ENCODE peak calls at places on chromosomes 6 and 20, in four cellular contexts. S, D, B and L are unnamed samples.

GRCh38 chr6:26125015-26125690 is 37.9 kb downstream of the HFE start:
- DNase-seq in S (no peak), B (no peak), D (peak; percentile 47), L (peak; percentile 51)

GRCh38 chr6:97322226-97322625 is 39.2 kb upstream of the MMS22L start:
- DNase-seq in D (no peak), S (no peak), B (no peak), L (no peak)

GRCh38 chr6:89655122-89655521 is 16.6 kb upstream of the LYRM2 start:
- DNase-seq in D (no peak), B (no peak), S (no peak), L (no peak)

GRCh38 chr6:116764961-116765841 is at the start of gene FAM162B:
- DNase-seq in S (no peak), D (peak; percentile 3), B (no peak), L (peak; percentile 16)

GRCh38 chr20:53639647-53640440 is 46.2 kb upstream of the ZNF217 start:
- DNase-seq in D (no peak), B (no peak), S (no peak), L (no peak)

GRCh38 chr6:106608080-106608668 is 21.1 kb downstream of the RTN4IP1 start:
- DNase-seq in B (no peak), D (peak; percentile 64), S (no peak), L (peak; percentile 19)

GRCh38 chr20:25055711-25056492 is 2.0 kb downstream of the ACSS1 start:
- DNase-seq in D (peak; percentile 58), B (peak; percentile 3), S (no peak), L (no peak)

GRCh38 chr20:50385733-50386640 is 124.2 kb upstream of the PTPN1 start:
- DNase-seq in S (no peak), B (no peak), D (peak; percentile 40), L (no peak)

GRCh38 chr20:1086273-1087213 is 31.9 kb upstream of the PSMF1 start:
- DNase-seq in D (no peak), S (no peak), B (no peak), L (no peak)

GRCh38 chr6:32255212-32256153 is 31.6 kb upstream of the NOTCH4 start:
- DNase-seq in B (peak; percentile 60), S (no peak), D (peak; percentile 60), L (peak; percentile 61)

GRCh38 chr6:44453146-44453545 is 65.6 kb downstream of the CDC5L start:
- DNase-seq in D (no peak), S (no peak), B (no peak), L (no peak)

GRCh38 chr20:35606127-35606526 is 9.5 kb upstream of the SPAG4 start:
- DNase-seq in B (no peak), D (no peak), S (no peak), L (no peak)

GRCh38 chr6:139112146-139112545 is 22.7 kb upstream of the HECA start:
- DNase-seq in B (no peak), D (no peak), S (no peak), L (no peak)

GRCh38 chr6:131628726-131629125 is 684 bp upstream of the MED23 start:
- DNase-seq in S (no peak), D (no peak), B (no peak), L (no peak)

GRCh38 chr20:38143646-38144554 is 21.2 kb downstream of the TGM2 start:
- DNase-seq in S (peak; percentile 22), B (no peak), D (peak; percentile 74), L (peak; percentile 80)

GRCh38 chr20:46811328-46812084 is 83.1 kb upstream of the EYA2 start:
- DNase-seq in B (peak; percentile 11), D (no peak), S (peak; percentile 58), L (no peak)

GRCh38 chr20:3045042-3045815 is 623 bp upstream of the MRPS26 start:
- DNase-seq in S (peak; percentile 77), B (peak; percentile 66), D (peak; percentile 81), L (peak; percentile 94)

GRCh38 chr20:38872036-38872435 is 54.2 kb upstream of the FAM83D start:
- DNase-seq in B (no peak), D (no peak), S (no peak), L (no peak)

GRCh38 chr6:148682990-148683389 is 63.8 kb upstream of the UST start:
- DNase-seq in S (no peak), D (peak; percentile 44), B (no peak), L (no peak)

GRCh38 chr6:5412017-5412416 is 150.7 kb downstream of the FARS2 start:
- DNase-seq in B (no peak), S (no peak), D (no peak), L (no peak)

GRCh38 chr20:16710781-16711180 is 19.0 kb upstream of the SNRPB2 start:
- DNase-seq in B (no peak), S (no peak), D (no peak), L (no peak)

GRCh38 chr20:59783020-59784010 is 150.1 kb downstream of the SYCP2 start:
- DNase-seq in B (peak; percentile 60), D (peak; percentile 28), S (peak; percentile 44), L (peak; percentile 35)

GRCh38 chr6:111687652-111688051 is 82.0 kb upstream of the TRAF3IP2 start:
- DNase-seq in S (no peak), D (no peak), B (no peak), L (no peak)

GRCh38 chr6:32224696-32225095 is 829 bp upstream of the NOTCH4 start:
- DNase-seq in D (no peak), B (no peak), S (no peak), L (no peak)

GRCh38 chr6:140670013-140670412 is 1295.6 kb upstream of the CITED2 start:
- DNase-seq in D (no peak), S (no peak), B (no peak), L (no peak)

GRCh38 chr6:144283781-144284473 is 1.2 kb upstream of the UTRN start:
- DNase-seq in D (no peak), S (no peak), B (no peak), L (no peak)

GRCh38 chr6:16759646-16760535 is 1.4 kb downstream of the ATXN1 start:
- DNase-seq in S (no peak), B (no peak), D (peak; percentile 90), L (peak; percentile 95)

GRCh38 chr6:85364354-85364753 is 85.5 kb upstream of the NT5E start:
- DNase-seq in S (no peak), D (no peak), B (no peak), L (no peak)

GRCh38 chr6:170185175-170185970 is 105.5 kb downstream of the DLL1 start:
- DNase-seq in S (no peak), D (peak; percentile 1), B (no peak), L (no peak)